ENCODE peak calls at places on chromosomes 11 and 22, in nine cellular contexts. I is body of pancreas, J is adrenal gland, R is cardiac muscle cell, A is AG04450, P is A673, L is mammary epithelial cell, M is tibial artery, U is uterus. Y is an unnamed sample.

GRCh38 chr22:46908641-46909107 is 146.2 kb downstream of the TBC1D22A start:
- DNase-seq in I (no peak), U (no peak), M (no peak), L (no peak), J (no peak), P (no peak), A (no peak), R (no peak), Y (no peak)

GRCh38 chr22:49659924-49660315 is 167.8 kb downstream of the BRD1 start:
- DNase-seq in I (peak; percentile 6), U (peak; percentile 12), M (no peak), A (no peak), J (peak; percentile 30), P (no peak), L (no peak), R (no peak), Y (no peak)

GRCh38 chr22:36184433-36185035 is 17.1 kb downstream of the APOL4 start:
- DNase-seq in A (no peak), J (no peak), P (peak; percentile 81), L (no peak), I (no peak), M (no peak), R (peak; percentile 63), U (peak; percentile 51), Y (no peak)

GRCh38 chr22:40512426-40513136 is 123.9 kb downstream of the MRTFA start:
- DNase-seq in U (peak; percentile 77), A (peak; percentile 93), R (peak; percentile 99), I (no peak), L (peak; percentile 94), M (peak; percentile 48), J (no peak), P (peak; percentile 59), Y (peak; percentile 88)

GRCh38 chr22:22593964-22594656 is 35.0 kb upstream of the PRAME start:
- DNase-seq in R (peak; percentile 68), A (peak; percentile 11), I (peak; percentile 45), P (peak; percentile 78), U (no peak), M (peak; percentile 29), J (peak; percentile 68), L (peak; percentile 8), Y (peak; percentile 39)

GRCh38 chr22:23068832-23069385 is 1.4 kb upstream of the GNAZ start:
- DNase-seq in J (peak; percentile 8), R (no peak), L (no peak), U (peak; percentile 8), P (no peak), A (no peak), M (peak; percentile 7), I (no peak), Y (no peak)

GRCh38 chr11:111675891-111676290 is 73.6 kb downstream of the SIK2 start:
- DNase-seq in I (no peak), U (no peak), L (no peak), R (no peak), J (no peak), A (no peak), M (no peak), P (no peak), Y (no peak)

GRCh38 chr11:57778318-57779037 is 16.9 kb downstream of the CTNND1 start:
- DNase-seq in U (peak; percentile 87), P (peak; percentile 100), A (peak; percentile 95), M (peak; percentile 86), J (peak; percentile 99), R (peak; percentile 100), I (peak; percentile 90), L (peak; percentile 86), Y (peak; percentile 100)

GRCh38 chr11:32613500-32614151 is 30.0 kb downstream of the EIF3M start:
- DNase-seq in A (no peak), L (no peak), I (no peak), R (no peak), U (no peak), P (no peak), M (no peak), J (no peak), Y (no peak)

GRCh38 chr11:65504671-65505433 is 6.0 kb downstream of the MALAT1 start:
- DNase-seq in P (no peak), L (no peak), M (no peak), A (no peak), J (peak; percentile 39), R (peak; percentile 68), I (no peak), U (no peak), Y (peak; percentile 31)

GRCh38 chr11:17767301-17767885 is 32.8 kb downstream of the KCNC1 start:
- DNase-seq in U (no peak), M (no peak), P (peak; percentile 53), J (no peak), I (no peak), R (no peak), L (no peak), A (no peak), Y (peak; percentile 29)

GRCh38 chr22:31289335-31289734 is 3.0 kb downstream of the PIK3IP1 start:
- DNase-seq in M (no peak), A (no peak), P (no peak), U (no peak), J (no peak), I (no peak), L (no peak), R (no peak), Y (no peak)

GRCh38 chr22:31288496-31289235 is 3.6 kb downstream of the PIK3IP1 start:
- DNase-seq in L (no peak), J (peak; percentile 73), A (no peak), M (no peak), U (no peak), I (no peak), P (no peak), R (no peak), Y (no peak)

GRCh38 chr22:31290494-31291402 is 1.5 kb downstream of the PIK3IP1 start:
- DNase-seq in L (peak; percentile 95), R (peak; percentile 91), J (peak; percentile 98), I (peak; percentile 94), M (peak; percentile 97), A (peak; percentile 57), P (peak; percentile 94), U (peak; percentile 94), Y (peak; percentile 88)

GRCh38 chr22:31291716-31292644 is at the start of gene PIK3IP1:
- DNase-seq in J (peak; percentile 95), A (peak; percentile 70), U (peak; percentile 93), L (peak; percentile 80), I (peak; percentile 91), R (peak; percentile 92), P (peak; percentile 86), M (peak; percentile 92), Y (peak; percentile 84)

DNA sequence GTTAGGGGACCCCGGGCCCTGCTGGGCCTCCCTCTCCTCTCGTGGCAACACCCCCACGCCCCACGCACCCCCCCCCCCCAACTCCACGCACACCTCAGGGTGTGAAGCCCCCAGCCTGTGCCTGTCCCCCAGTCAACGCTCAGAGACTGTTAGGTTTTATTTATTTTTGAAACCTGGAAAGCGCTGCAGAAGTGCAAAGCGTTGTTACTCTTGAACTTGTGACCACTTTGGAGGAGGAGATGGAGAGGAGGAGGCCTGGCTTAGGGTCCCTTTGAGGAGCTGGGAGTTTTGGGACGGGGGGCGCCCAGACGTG is 929 bp downstream of the PIK3IP1 start:
- DNase-seq in J (no peak), A (no peak), R (no peak), L (no peak), I (no peak), U (no peak), P (no peak), M (no peak), Y (no peak)
- H3K27ac ChIP-seq in J (peak overlapping the region; percentile 96), A (peak overlapping the region; percentile 11), R (no peak overlapping the region), L (peak overlapping the region; percentile 72), I (peak overlapping the region; percentile 80), U (peak overlapping the region; percentile 92), P (no peak overlapping the region), M (peak overlapping the region; percentile 95), Y (no peak overlapping the region)

DNA sequence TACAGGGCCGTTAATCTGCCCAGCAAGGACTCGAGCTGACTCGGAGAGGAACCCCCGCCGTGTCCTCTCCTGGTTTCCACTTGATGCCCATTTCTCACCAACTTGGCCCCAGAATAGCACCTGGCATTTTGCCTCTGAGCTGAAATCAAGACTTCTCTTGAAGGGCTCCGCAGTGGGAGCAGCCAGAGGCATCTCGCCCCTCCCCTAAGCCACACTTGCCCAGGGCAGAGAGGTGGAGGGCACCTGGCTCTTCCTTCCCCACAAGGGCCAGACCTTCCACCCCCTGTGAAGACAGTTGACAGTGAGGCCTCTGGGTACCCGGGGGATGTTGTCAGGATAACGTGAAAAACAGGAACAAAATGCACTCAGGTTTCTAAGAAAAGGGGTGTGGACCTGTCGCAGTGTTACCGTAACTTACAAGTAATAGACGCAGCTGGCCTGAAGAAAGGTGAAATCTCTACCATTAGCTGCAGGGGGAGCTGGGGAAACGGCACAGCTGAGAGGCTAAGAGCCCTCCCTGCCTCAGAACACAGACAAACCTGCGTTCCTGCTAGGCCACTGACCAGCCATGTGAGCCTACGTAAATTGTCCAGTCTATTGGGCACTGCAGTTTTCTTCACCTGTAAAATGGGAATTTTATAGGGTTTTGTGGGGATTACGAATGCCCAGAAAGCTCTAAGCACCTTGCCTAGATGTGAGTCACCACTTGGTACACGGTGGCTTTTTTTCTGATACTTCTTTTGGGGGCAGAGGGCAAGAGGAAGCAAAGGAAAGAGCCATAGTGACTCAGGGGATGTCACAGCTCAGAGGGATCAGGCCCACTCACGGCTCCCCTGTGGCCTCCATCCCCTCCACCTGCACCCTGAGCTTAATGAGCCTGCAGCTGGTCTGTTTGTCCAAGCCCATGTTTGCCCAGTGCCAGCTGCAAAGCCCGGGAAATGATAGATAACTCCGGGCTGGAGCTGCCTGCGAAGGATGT is 18.6 kb upstream of the CABP7 start:
- DNase-seq in J (no peak), A (no peak), U (no peak), L (no peak), M (no peak), I (no peak), R (peak; percentile 39), P (no peak), Y (no peak)
- TF ChIP-seq CTCF in J (no peak), A (peak; percentile 25), U (no peak), L (no peak), M (no peak), I (peak; percentile 37), R (peak; percentile 27), P (peak; percentile 16), Y (peak; percentile 46)

GRCh38 chr11:3014943-3015342 is 22.8 kb upstream of the NAP1L4 start:
- DNase-seq in M (no peak), I (no peak), A (no peak), L (no peak), J (no peak), U (no peak), R (no peak), P (no peak), Y (no peak)
- H3K4me3 ChIP-seq in M (no peak overlapping the region), I (no peak overlapping the region), A (no peak overlapping the region), L (no peak overlapping the region), J (no peak overlapping the region), U (no peak overlapping the region), R (no peak overlapping the region), P (no peak overlapping the region), Y (no peak overlapping the region)

DNA sequence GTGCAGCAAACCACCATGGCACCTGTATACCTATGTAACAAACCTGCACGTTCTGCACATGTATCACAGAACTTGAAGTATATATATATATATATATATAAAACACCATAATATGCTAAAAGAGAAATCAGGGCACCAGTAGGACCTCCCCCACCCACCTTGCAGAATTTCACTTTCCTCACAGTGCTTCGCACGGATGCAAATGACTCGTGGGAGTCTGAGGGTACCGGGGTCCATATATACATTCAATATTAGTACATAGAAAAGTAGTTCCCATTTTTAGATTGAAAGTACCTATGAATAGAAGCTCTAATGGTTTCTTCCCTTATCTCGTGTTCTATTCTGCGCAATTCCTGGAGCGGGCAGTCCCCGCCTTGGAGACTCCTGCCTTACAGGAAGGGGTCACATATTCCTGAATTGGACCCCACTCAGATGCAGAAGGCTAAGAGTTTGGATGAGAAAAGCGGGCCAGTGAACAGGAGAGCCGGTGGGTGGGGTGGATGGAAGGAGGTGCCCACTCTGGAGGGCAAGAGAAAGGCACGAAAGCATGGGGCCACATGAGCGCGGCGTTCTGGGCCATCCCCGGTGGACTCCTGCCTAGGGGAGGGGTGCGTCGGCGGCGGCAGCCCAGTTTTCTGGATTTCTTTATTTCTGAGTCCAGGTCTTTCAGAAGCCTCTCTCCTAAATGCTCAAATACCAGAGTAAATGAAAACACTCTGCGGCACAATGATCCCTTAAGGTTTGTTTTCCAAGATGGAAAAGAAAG is 136.3 kb downstream of the ETS1 start:
- DNase-seq in R (no peak), L (no peak), U (no peak), J (no peak), I (no peak), M (no peak), P (no peak), A (no peak), Y (no peak)
- H3K27ac ChIP-seq in R (no peak overlapping the region), L (peak overlapping the region; percentile 3), U (peak overlapping the region; percentile 49), J (no peak overlapping the region), I (no peak overlapping the region), M (peak overlapping the region; percentile 80), P (no peak overlapping the region), A (peak overlapping the region; percentile 52), Y (peak overlapping the region; percentile 58)